ENCODE peak calls at places on chromosome 12, in nine cellular contexts. One of them, this sample, is unnamed.

GRCh38 chr12:123058980-123059379 is 78.5 kb downstream of the ARL6IP4 start:
- DNase-seq in left cardiac atrium: no peak
- DNase-seq in AG09309: no peak
- DNase-seq in T follicular helper cell: no peak
- DNase-seq in GM23248: peak; percentile 37
- DNase-seq in iris pigment epithelial cell: no peak
- DNase-seq in stimulated activated CD8-positive, alpha-beta memory T cell treated with anti-CD3 and anti-CD28 coated beads, Interleukin-4, amount 100 ng/mL, for 24 hours: no peak
- DNase-seq in SW 1271: no peak
- DNase-seq in T-cell: no peak
- DNase-seq in this sample: no peak

GRCh38 chr12:74317078-74317581 is 220.5 kb upstream of the ATXN7L3B start:
- DNase-seq in iris pigment epithelial cell: peak; percentile 63
- DNase-seq in GM23248: no peak
- DNase-seq in SW 1271: peak; percentile 42
- DNase-seq in stimulated activated CD8-positive, alpha-beta memory T cell treated with anti-CD3 and anti-CD28 coated beads, Interleukin-4, amount 100 ng/mL, for 24 hours: no peak
- DNase-seq in left cardiac atrium: peak; percentile 49
- DNase-seq in T follicular helper cell: no peak
- DNase-seq in AG09309: no peak
- DNase-seq in T-cell: no peak
- DNase-seq in this sample: peak; percentile 14

GRCh38 chr12:114430306-114430705 is 24.4 kb upstream of the TBX5 start:
- DNase-seq in T-cell: no peak
- DNase-seq in iris pigment epithelial cell: peak; percentile 17
- DNase-seq in left cardiac atrium: no peak
- DNase-seq in AG09309: peak; percentile 83
- DNase-seq in T follicular helper cell: no peak
- DNase-seq in GM23248: peak; percentile 98
- DNase-seq in stimulated activated CD8-positive, alpha-beta memory T cell treated with anti-CD3 and anti-CD28 coated beads, Interleukin-4, amount 100 ng/mL, for 24 hours: no peak
- DNase-seq in SW 1271: no peak
- DNase-seq in this sample: peak; percentile 60

GRCh38 chr12:107807471-107808150 is 33.1 kb downstream of the ASCL4 start:
- DNase-seq in AG09309: no peak
- DNase-seq in SW 1271: no peak
- DNase-seq in left cardiac atrium: no peak
- DNase-seq in T-cell: no peak
- DNase-seq in T follicular helper cell: no peak
- DNase-seq in GM23248: no peak
- DNase-seq in iris pigment epithelial cell: no peak
- DNase-seq in stimulated activated CD8-positive, alpha-beta memory T cell treated with anti-CD3 and anti-CD28 coated beads, Interleukin-4, amount 100 ng/mL, for 24 hours: no peak
- DNase-seq in this sample: no peak

GRCh38 chr12:114263031-114263825 is 142.7 kb downstream of the TBX5 start:
- DNase-seq in GM23248: peak; percentile 75
- DNase-seq in AG09309: no peak
- DNase-seq in iris pigment epithelial cell: peak; percentile 21
- DNase-seq in stimulated activated CD8-positive, alpha-beta memory T cell treated with anti-CD3 and anti-CD28 coated beads, Interleukin-4, amount 100 ng/mL, for 24 hours: no peak
- DNase-seq in left cardiac atrium: no peak
- DNase-seq in SW 1271: no peak
- DNase-seq in T follicular helper cell: no peak
- DNase-seq in T-cell: no peak
- DNase-seq in this sample: peak; percentile 13

GRCh38 chr12:18462437-18462836 is 201.1 kb downstream of the PIK3C2G start:
- DNase-seq in left cardiac atrium: no peak
- DNase-seq in GM23248: peak; percentile 83
- DNase-seq in stimulated activated CD8-positive, alpha-beta memory T cell treated with anti-CD3 and anti-CD28 coated beads, Interleukin-4, amount 100 ng/mL, for 24 hours: no peak
- DNase-seq in AG09309: peak; percentile 40
- DNase-seq in T follicular helper cell: no peak
- DNase-seq in iris pigment epithelial cell: peak; percentile 55
- DNase-seq in T-cell: no peak
- DNase-seq in SW 1271: no peak
- DNase-seq in this sample: peak; percentile 94

GRCh38 chr12:71521125-71521524 is 81.5 kb downstream of the LGR5 start:
- DNase-seq in T follicular helper cell: no peak
- DNase-seq in GM23248: no peak
- DNase-seq in T-cell: no peak
- DNase-seq in AG09309: no peak
- DNase-seq in left cardiac atrium: no peak
- DNase-seq in stimulated activated CD8-positive, alpha-beta memory T cell treated with anti-CD3 and anti-CD28 coated beads, Interleukin-4, amount 100 ng/mL, for 24 hours: no peak
- DNase-seq in iris pigment epithelial cell: no peak
- DNase-seq in SW 1271: no peak
- DNase-seq in this sample: no peak

GRCh38 chr12:32502693-32503510 is 103.5 kb downstream of the FGD4 start:
- DNase-seq in GM23248: peak; percentile 80
- DNase-seq in AG09309: peak; percentile 61
- DNase-seq in T follicular helper cell: no peak
- DNase-seq in SW 1271: no peak
- DNase-seq in stimulated activated CD8-positive, alpha-beta memory T cell treated with anti-CD3 and anti-CD28 coated beads, Interleukin-4, amount 100 ng/mL, for 24 hours: no peak
- DNase-seq in iris pigment epithelial cell: peak; percentile 93
- DNase-seq in T-cell: no peak
- DNase-seq in left cardiac atrium: no peak
- DNase-seq in this sample: peak; percentile 80

GRCh38 chr12:58523360-58523759 is 396.9 kb downstream of the LRIG3 start:
- DNase-seq in iris pigment epithelial cell: no peak
- DNase-seq in left cardiac atrium: no peak
- DNase-seq in T-cell: no peak
- DNase-seq in T follicular helper cell: no peak
- DNase-seq in stimulated activated CD8-positive, alpha-beta memory T cell treated with anti-CD3 and anti-CD28 coated beads, Interleukin-4, amount 100 ng/mL, for 24 hours: no peak
- DNase-seq in GM23248: no peak
- DNase-seq in SW 1271: no peak
- DNase-seq in AG09309: no peak
- DNase-seq in this sample: no peak

GRCh38 chr12:114185036-114185435 is 218.9 kb upstream of the RBM19 start:
- DNase-seq in GM23248: no peak
- DNase-seq in SW 1271: no peak
- DNase-seq in T follicular helper cell: no peak
- DNase-seq in T-cell: no peak
- DNase-seq in iris pigment epithelial cell: no peak
- DNase-seq in AG09309: no peak
- DNase-seq in left cardiac atrium: no peak
- DNase-seq in stimulated activated CD8-positive, alpha-beta memory T cell treated with anti-CD3 and anti-CD28 coated beads, Interleukin-4, amount 100 ng/mL, for 24 hours: no peak
- DNase-seq in this sample: no peak

GRCh38 chr12:65585648-65586420 is 238.4 kb upstream of the HMGA2 start:
- DNase-seq in SW 1271: peak; percentile 7
- DNase-seq in T-cell: no peak
- DNase-seq in GM23248: no peak
- DNase-seq in AG09309: no peak
- DNase-seq in stimulated activated CD8-positive, alpha-beta memory T cell treated with anti-CD3 and anti-CD28 coated beads, Interleukin-4, amount 100 ng/mL, for 24 hours: no peak
- DNase-seq in T follicular helper cell: no peak
- DNase-seq in left cardiac atrium: no peak
- DNase-seq in iris pigment epithelial cell: no peak
- DNase-seq in this sample: no peak

GRCh38 chr12:89080797-89081470 is 271.4 kb downstream of the DUSP6 start:
- DNase-seq in iris pigment epithelial cell: no peak
- DNase-seq in SW 1271: no peak
- DNase-seq in AG09309: no peak
- DNase-seq in GM23248: peak; percentile 47
- DNase-seq in stimulated activated CD8-positive, alpha-beta memory T cell treated with anti-CD3 and anti-CD28 coated beads, Interleukin-4, amount 100 ng/mL, for 24 hours: no peak
- DNase-seq in T-cell: no peak
- DNase-seq in left cardiac atrium: no peak
- DNase-seq in T follicular helper cell: no peak
- DNase-seq in this sample: no peak

GRCh38 chr12:69437073-69437472 is 33.1 kb upstream of the FRS2 start:
- DNase-seq in T follicular helper cell: no peak
- DNase-seq in iris pigment epithelial cell: no peak
- DNase-seq in stimulated activated CD8-positive, alpha-beta memory T cell treated with anti-CD3 and anti-CD28 coated beads, Interleukin-4, amount 100 ng/mL, for 24 hours: no peak
- DNase-seq in T-cell: no peak
- DNase-seq in SW 1271: no peak
- DNase-seq in GM23248: no peak
- DNase-seq in left cardiac atrium: no peak
- DNase-seq in AG09309: no peak
- DNase-seq in this sample: no peak

GRCh38 chr12:121753844-121754264 is 39.6 kb downstream of the RHOF start:
- DNase-seq in GM23248: no peak
- DNase-seq in stimulated activated CD8-positive, alpha-beta memory T cell treated with anti-CD3 and anti-CD28 coated beads, Interleukin-4, amount 100 ng/mL, for 24 hours: no peak
- DNase-seq in AG09309: no peak
- DNase-seq in left cardiac atrium: no peak
- DNase-seq in T-cell: no peak
- DNase-seq in iris pigment epithelial cell: no peak
- DNase-seq in SW 1271: no peak
- DNase-seq in T follicular helper cell: no peak
- DNase-seq in this sample: no peak

GRCh38 chr12:19908825-19909224 is 459.5 kb upstream of the PDE3A start:
- DNase-seq in left cardiac atrium: no peak
- DNase-seq in iris pigment epithelial cell: no peak
- DNase-seq in AG09309: no peak
- DNase-seq in T follicular helper cell: no peak
- DNase-seq in T-cell: no peak
- DNase-seq in stimulated activated CD8-positive, alpha-beta memory T cell treated with anti-CD3 and anti-CD28 coated beads, Interleukin-4, amount 100 ng/mL, for 24 hours: no peak
- DNase-seq in SW 1271: no peak
- DNase-seq in GM23248: no peak
- DNase-seq in this sample: no peak

GRCh38 chr12:2876431-2877046 is 435 bp downstream of the FOXM1 start:
- DNase-seq in T follicular helper cell: no peak
- DNase-seq in AG09309: no peak
- DNase-seq in GM23248: peak; percentile 57
- DNase-seq in left cardiac atrium: peak; percentile 25
- DNase-seq in stimulated activated CD8-positive, alpha-beta memory T cell treated with anti-CD3 and anti-CD28 coated beads, Interleukin-4, amount 100 ng/mL, for 24 hours: no peak
- DNase-seq in SW 1271: peak; percentile 64
- DNase-seq in iris pigment epithelial cell: peak; percentile 29
- DNase-seq in T-cell: no peak
- DNase-seq in this sample: peak; percentile 22

GRCh38 chr12:76018111-76018510 is 13.5 kb downstream of the PHLDA1 start:
- DNase-seq in stimulated activated CD8-positive, alpha-beta memory T cell treated with anti-CD3 and anti-CD28 coated beads, Interleukin-4, amount 100 ng/mL, for 24 hours: no peak
- DNase-seq in AG09309: no peak
- DNase-seq in SW 1271: no peak
- DNase-seq in left cardiac atrium: peak; percentile 52
- DNase-seq in T follicular helper cell: no peak
- DNase-seq in T-cell: no peak
- DNase-seq in iris pigment epithelial cell: peak; percentile 75
- DNase-seq in GM23248: peak; percentile 33
- DNase-seq in this sample: peak; percentile 40

GRCh38 chr12:79512068-79512467 is 178.7 kb downstream of the PAWR start:
- DNase-seq in stimulated activated CD8-positive, alpha-beta memory T cell treated with anti-CD3 and anti-CD28 coated beads, Interleukin-4, amount 100 ng/mL, for 24 hours: no peak
- DNase-seq in SW 1271: no peak
- DNase-seq in iris pigment epithelial cell: peak; percentile 8
- DNase-seq in T-cell: no peak
- DNase-seq in left cardiac atrium: no peak
- DNase-seq in AG09309: no peak
- DNase-seq in GM23248: no peak
- DNase-seq in T follicular helper cell: no peak
- DNase-seq in this sample: no peak

GRCh38 chr12:8593246-8593645 is 19.4 kb downstream of the AICDA start:
- DNase-seq in SW 1271: no peak
- DNase-seq in T follicular helper cell: no peak
- DNase-seq in GM23248: no peak
- DNase-seq in T-cell: no peak
- DNase-seq in iris pigment epithelial cell: no peak
- DNase-seq in left cardiac atrium: no peak
- DNase-seq in stimulated activated CD8-positive, alpha-beta memory T cell treated with anti-CD3 and anti-CD28 coated beads, Interleukin-4, amount 100 ng/mL, for 24 hours: no peak
- DNase-seq in AG09309: no peak
- DNase-seq in this sample: no peak

GRCh38 chr12:89379100-89379838 is 27.0 kb upstream of the DUSP6 start:
- DNase-seq in T-cell: no peak
- DNase-seq in AG09309: no peak
- DNase-seq in GM23248: no peak
- DNase-seq in iris pigment epithelial cell: no peak
- DNase-seq in stimulated activated CD8-positive, alpha-beta memory T cell treated with anti-CD3 and anti-CD28 coated beads, Interleukin-4, amount 100 ng/mL, for 24 hours: no peak
- DNase-seq in SW 1271: no peak
- DNase-seq in left cardiac atrium: no peak
- DNase-seq in T follicular helper cell: no peak
- DNase-seq in this sample: no peak

GRCh38 chr12:14279845-14280244 is 85.6 kb upstream of the ATF7IP start:
- DNase-seq in SW 1271: no peak
- DNase-seq in T follicular helper cell: no peak
- DNase-seq in AG09309: no peak
- DNase-seq in stimulated activated CD8-positive, alpha-beta memory T cell treated with anti-CD3 and anti-CD28 coated beads, Interleukin-4, amount 100 ng/mL, for 24 hours: no peak
- DNase-seq in T-cell: no peak
- DNase-seq in GM23248: no peak
- DNase-seq in left cardiac atrium: no peak
- DNase-seq in iris pigment epithelial cell: no peak
- DNase-seq in this sample: no peak

GRCh38 chr12:120979862-120980696 is 1.7 kb downstream of the HNF1A start:
- DNase-seq in SW 1271: no peak
- DNase-seq in GM23248: no peak
- DNase-seq in left cardiac atrium: no peak
- DNase-seq in AG09309: no peak
- DNase-seq in iris pigment epithelial cell: no peak
- DNase-seq in T follicular helper cell: no peak
- DNase-seq in stimulated activated CD8-positive, alpha-beta memory T cell treated with anti-CD3 and anti-CD28 coated beads, Interleukin-4, amount 100 ng/mL, for 24 hours: no peak
- DNase-seq in T-cell: no peak
- DNase-seq in this sample: no peak

GRCh38 chr12:49536526-49537195 is 2.2 kb upstream of the KCNH3 start:
- DNase-seq in T follicular helper cell: no peak
- DNase-seq in stimulated activated CD8-positive, alpha-beta memory T cell treated with anti-CD3 and anti-CD28 coated beads, Interleukin-4, amount 100 ng/mL, for 24 hours: no peak
- DNase-seq in SW 1271: no peak
- DNase-seq in iris pigment epithelial cell: no peak
- DNase-seq in T-cell: no peak
- DNase-seq in left cardiac atrium: no peak
- DNase-seq in GM23248: no peak
- DNase-seq in AG09309: no peak
- DNase-seq in this sample: no peak

GRCh38 chr12:68119724-68120211 is 39.8 kb downstream of the IFNG start:
- DNase-seq in GM23248: no peak
- DNase-seq in stimulated activated CD8-positive, alpha-beta memory T cell treated with anti-CD3 and anti-CD28 coated beads, Interleukin-4, amount 100 ng/mL, for 24 hours: peak; percentile 62
- DNase-seq in T-cell: peak; percentile 26
- DNase-seq in SW 1271: no peak
- DNase-seq in AG09309: no peak
- DNase-seq in left cardiac atrium: no peak
- DNase-seq in iris pigment epithelial cell: peak; percentile 5
- DNase-seq in T follicular helper cell: no peak
- DNase-seq in this sample: no peak

GRCh38 chr12:82176016-82176415 is 182.2 kb downstream of the CCDC59 start:
- DNase-seq in iris pigment epithelial cell: no peak
- DNase-seq in AG09309: no peak
- DNase-seq in stimulated activated CD8-positive, alpha-beta memory T cell treated with anti-CD3 and anti-CD28 coated beads, Interleukin-4, amount 100 ng/mL, for 24 hours: no peak
- DNase-seq in T-cell: no peak
- DNase-seq in T follicular helper cell: no peak
- DNase-seq in GM23248: peak; percentile 10
- DNase-seq in SW 1271: no peak
- DNase-seq in left cardiac atrium: no peak
- DNase-seq in this sample: no peak

GRCh38 chr12:92573104-92573503 is 129.7 kb upstream of the PLEKHG7 start:
- DNase-seq in SW 1271: no peak
- DNase-seq in left cardiac atrium: no peak
- DNase-seq in iris pigment epithelial cell: no peak
- DNase-seq in GM23248: no peak
- DNase-seq in T-cell: no peak
- DNase-seq in stimulated activated CD8-positive, alpha-beta memory T cell treated with anti-CD3 and anti-CD28 coated beads, Interleukin-4, amount 100 ng/mL, for 24 hours: no peak
- DNase-seq in AG09309: no peak
- DNase-seq in T follicular helper cell: no peak
- DNase-seq in this sample: no peak

GRCh38 chr12:21637985-21638891 is 19.4 kb downstream of the LDHB start:
- DNase-seq in stimulated activated CD8-positive, alpha-beta memory T cell treated with anti-CD3 and anti-CD28 coated beads, Interleukin-4, amount 100 ng/mL, for 24 hours: no peak
- DNase-seq in iris pigment epithelial cell: peak; percentile 84
- DNase-seq in T follicular helper cell: no peak
- DNase-seq in GM23248: peak; percentile 45
- DNase-seq in AG09309: no peak
- DNase-seq in T-cell: no peak
- DNase-seq in SW 1271: no peak
- DNase-seq in left cardiac atrium: no peak
- DNase-seq in this sample: peak; percentile 37